ENCODE peak calls at places on chromosome 2, in ten cellular contexts. One of them, this sample, is unnamed.

GRCh38 chr2:100764430-100764829 is 55.5 kb upstream of the NPAS2 start:
- DNase-seq in ELR: no peak
- DNase-seq in C1 segment of cervical spinal cord: no peak
- DNase-seq in right cardiac atrium: no peak
- DNase-seq in glomerular endothelial cell: no peak
- DNase-seq in spleen: no peak
- DNase-seq in hippocampal formation: no peak
- DNase-seq in activated naive CD8-positive, alpha-beta T cell treated with anti-CD3 and anti-CD28 coated beads for 36 hours: no peak
- DNase-seq in SK-N-DZ: no peak
- DNase-seq in NCI-H1417: no peak
- DNase-seq in this sample: no peak

GRCh38 chr2:36976065-36976464 is 9.7 kb upstream of the STRN start:
- DNase-seq in ELR: no peak
- DNase-seq in C1 segment of cervical spinal cord: no peak
- DNase-seq in right cardiac atrium: no peak
- DNase-seq in glomerular endothelial cell: no peak
- DNase-seq in spleen: no peak
- DNase-seq in hippocampal formation: no peak
- DNase-seq in activated naive CD8-positive, alpha-beta T cell treated with anti-CD3 and anti-CD28 coated beads for 36 hours: no peak
- DNase-seq in SK-N-DZ: no peak
- DNase-seq in NCI-H1417: no peak
- DNase-seq in this sample: no peak

GRCh38 chr2:78676921-78677696 is 348.4 kb upstream of the REG3G start:
- DNase-seq in ELR: no peak
- DNase-seq in C1 segment of cervical spinal cord: no peak
- DNase-seq in right cardiac atrium: no peak
- DNase-seq in glomerular endothelial cell: no peak
- DNase-seq in spleen: no peak
- DNase-seq in hippocampal formation: no peak
- DNase-seq in activated naive CD8-positive, alpha-beta T cell treated with anti-CD3 and anti-CD28 coated beads for 36 hours: no peak
- DNase-seq in SK-N-DZ: no peak
- DNase-seq in NCI-H1417: no peak
- DNase-seq in this sample: no peak

GRCh38 chr2:121925466-121925865 is 170.0 kb downstream of the TSN start:
- DNase-seq in ELR: peak; percentile 42
- DNase-seq in C1 segment of cervical spinal cord: no peak
- DNase-seq in right cardiac atrium: no peak
- DNase-seq in glomerular endothelial cell: no peak
- DNase-seq in spleen: no peak
- DNase-seq in hippocampal formation: no peak
- DNase-seq in activated naive CD8-positive, alpha-beta T cell treated with anti-CD3 and anti-CD28 coated beads for 36 hours: no peak
- DNase-seq in SK-N-DZ: no peak
- DNase-seq in NCI-H1417: no peak
- DNase-seq in this sample: no peak

GRCh38 chr2:214139630-214140284 is 271.1 kb upstream of the VWC2L start:
- DNase-seq in ELR: no peak
- DNase-seq in C1 segment of cervical spinal cord: no peak
- DNase-seq in right cardiac atrium: no peak
- DNase-seq in glomerular endothelial cell: no peak
- DNase-seq in spleen: no peak
- DNase-seq in hippocampal formation: no peak
- DNase-seq in activated naive CD8-positive, alpha-beta T cell treated with anti-CD3 and anti-CD28 coated beads for 36 hours: no peak
- DNase-seq in SK-N-DZ: no peak
- DNase-seq in NCI-H1417: peak; percentile 4
- DNase-seq in this sample: no peak

GRCh38 chr2:157246212-157247067 is 11.1 kb upstream of the GALNT5 start:
- DNase-seq in ELR: peak; percentile 93
- DNase-seq in C1 segment of cervical spinal cord: no peak
- DNase-seq in right cardiac atrium: no peak
- DNase-seq in glomerular endothelial cell: no peak
- DNase-seq in spleen: no peak
- DNase-seq in hippocampal formation: no peak
- DNase-seq in activated naive CD8-positive, alpha-beta T cell treated with anti-CD3 and anti-CD28 coated beads for 36 hours: peak; percentile 26
- DNase-seq in SK-N-DZ: no peak
- DNase-seq in NCI-H1417: no peak
- DNase-seq in this sample: no peak

GRCh38 chr2:222353998-222354397 is 55.2 kb upstream of the PAX3 start:
- DNase-seq in ELR: no peak
- DNase-seq in C1 segment of cervical spinal cord: no peak
- DNase-seq in right cardiac atrium: peak; percentile 41
- DNase-seq in glomerular endothelial cell: no peak
- DNase-seq in spleen: no peak
- DNase-seq in hippocampal formation: no peak
- DNase-seq in activated naive CD8-positive, alpha-beta T cell treated with anti-CD3 and anti-CD28 coated beads for 36 hours: no peak
- DNase-seq in SK-N-DZ: no peak
- DNase-seq in NCI-H1417: peak; percentile 36
- DNase-seq in this sample: no peak

GRCh38 chr2:111706481-111707001 is 177.5 kb downstream of the ANAPC1 start:
- DNase-seq in ELR: no peak
- DNase-seq in C1 segment of cervical spinal cord: no peak
- DNase-seq in right cardiac atrium: no peak
- DNase-seq in glomerular endothelial cell: no peak
- DNase-seq in spleen: no peak
- DNase-seq in hippocampal formation: no peak
- DNase-seq in activated naive CD8-positive, alpha-beta T cell treated with anti-CD3 and anti-CD28 coated beads for 36 hours: peak; percentile 14
- DNase-seq in SK-N-DZ: no peak
- DNase-seq in NCI-H1417: no peak
- DNase-seq in this sample: no peak

GRCh38 chr2:82790277-82791021 is 1668.6 kb downstream of the SUCLG1 start:
- DNase-seq in ELR: peak; percentile 83
- DNase-seq in C1 segment of cervical spinal cord: no peak
- DNase-seq in right cardiac atrium: peak; percentile 50
- DNase-seq in glomerular endothelial cell: no peak
- DNase-seq in spleen: no peak
- DNase-seq in hippocampal formation: no peak
- DNase-seq in activated naive CD8-positive, alpha-beta T cell treated with anti-CD3 and anti-CD28 coated beads for 36 hours: no peak
- DNase-seq in SK-N-DZ: no peak
- DNase-seq in NCI-H1417: peak; percentile 5
- DNase-seq in this sample: no peak

GRCh38 chr2:128305555-128306080 is 13.1 kb downstream of the HS6ST1 start:
- DNase-seq in ELR: peak; percentile 11
- DNase-seq in C1 segment of cervical spinal cord: no peak
- DNase-seq in right cardiac atrium: peak; percentile 49
- DNase-seq in glomerular endothelial cell: no peak
- DNase-seq in spleen: peak; percentile 74
- DNase-seq in hippocampal formation: no peak
- DNase-seq in activated naive CD8-positive, alpha-beta T cell treated with anti-CD3 and anti-CD28 coated beads for 36 hours: no peak
- DNase-seq in SK-N-DZ: peak; percentile 72
- DNase-seq in NCI-H1417: peak; percentile 95
- DNase-seq in this sample: no peak

GRCh38 chr2:201513271-201513670 is 61.7 kb downstream of the STRADB start:
- DNase-seq in ELR: no peak
- DNase-seq in C1 segment of cervical spinal cord: no peak
- DNase-seq in right cardiac atrium: no peak
- DNase-seq in glomerular endothelial cell: no peak
- DNase-seq in spleen: no peak
- DNase-seq in hippocampal formation: no peak
- DNase-seq in activated naive CD8-positive, alpha-beta T cell treated with anti-CD3 and anti-CD28 coated beads for 36 hours: no peak
- DNase-seq in SK-N-DZ: no peak
- DNase-seq in NCI-H1417: no peak
- DNase-seq in this sample: no peak

GRCh38 chr2:100919316-100919715 is 82.8 kb upstream of the RPL31 start:
- DNase-seq in ELR: no peak
- DNase-seq in C1 segment of cervical spinal cord: no peak
- DNase-seq in right cardiac atrium: no peak
- DNase-seq in glomerular endothelial cell: no peak
- DNase-seq in spleen: no peak
- DNase-seq in hippocampal formation: no peak
- DNase-seq in activated naive CD8-positive, alpha-beta T cell treated with anti-CD3 and anti-CD28 coated beads for 36 hours: peak; percentile 29
- DNase-seq in SK-N-DZ: no peak
- DNase-seq in NCI-H1417: no peak
- DNase-seq in this sample: no peak

GRCh38 chr2:150127995-150128394 is 359.5 kb downstream of the RND3 start:
- DNase-seq in ELR: peak; percentile 79
- DNase-seq in C1 segment of cervical spinal cord: no peak
- DNase-seq in right cardiac atrium: no peak
- DNase-seq in glomerular endothelial cell: no peak
- DNase-seq in spleen: no peak
- DNase-seq in hippocampal formation: no peak
- DNase-seq in activated naive CD8-positive, alpha-beta T cell treated with anti-CD3 and anti-CD28 coated beads for 36 hours: no peak
- DNase-seq in SK-N-DZ: no peak
- DNase-seq in NCI-H1417: no peak
- DNase-seq in this sample: no peak

This sample was measured in central memory CD4-positive, alpha-beta T cell.